ENCODE peak calls at places on chromosomes 5 and 9, in five cellular contexts. K, L, Y, D and M are unnamed samples. For H3K4me1, the result is how much of the 10 kb centered on the place peaks cover.

GRCh38 chr5:136192526-136193395 is at the start of gene SMIM32:
- DNase-seq in Y (no peak), D (peak), K (no peak), L (no peak), M (peak)

GRCh38 chr5:137405393-137405792 is 93.7 kb downstream of the SPOCK1 start:
- DNase-seq in L (no peak), K (no peak), D (no peak), Y (no peak), M (no peak)

GRCh38 chr9:95494416-95495371 is 22.1 kb downstream of the PTCH1 start:
- DNase-seq in L (peak), Y (no peak), D (peak), K (no peak), M (peak)

GRCh38 chr5:120146787-120147186 is 317.3 kb upstream of the PRR16 start:
- DNase-seq in D (no peak), Y (no peak), K (no peak), L (no peak), M (no peak)

GRCh38 chr5:31962928-31963327 is 211.2 kb downstream of the GOLPH3 start:
- DNase-seq in K (no peak), L (no peak), D (no peak), Y (no peak), M (no peak)

GRCh38 chr5:84287964-84288363 is 96.7 kb downstream of the EDIL3 start:
- DNase-seq in D (no peak), K (peak), Y (no peak), L (no peak), M (no peak)

GRCh38 chr5:101977729-101978345 is 318.2 kb downstream of the SLCO4C1 start:
- DNase-seq in D (no peak), L (no peak), K (peak), Y (no peak), M (no peak)

GRCh38 chr9:98924971-98925820 is 18.5 kb upstream of the COL15A1 start:
- DNase-seq in L (no peak), K (no peak), Y (peak), D (no peak), M (no peak)

GRCh38 chr5:1543398-1544293 is 19.9 kb upstream of the LPCAT1 start:
- DNase-seq in D (no peak), K (no peak), L (no peak), Y (no peak), M (no peak)

GRCh38 chr5:38468202-38468656 is 88.2 kb downstream of the LIFR start:
- DNase-seq in L (no peak), D (no peak), K (peak), Y (peak), M (no peak)

GRCh38 chr5:26388946-26389345 is 649.4 kb downstream of the CDH9 start:
- DNase-seq in K (no peak), Y (no peak), D (no peak), L (no peak), M (no peak)

GRCh38 chr5:112660359-112660758 is 77.3 kb upstream of the APC start:
- DNase-seq in Y (no peak), K (no peak), L (no peak), D (no peak), M (no peak)

GRCh38 chr9:89418882-89419641 is 78.9 kb downstream of the SEMA4D start:
- DNase-seq in D (peak), Y (no peak), K (no peak), L (no peak), M (no peak)

GRCh38 chr9:101027733-101028345 is 688 bp upstream of the PLPPR1 start:
- DNase-seq in Y (no peak), K (no peak), L (no peak), D (no peak), M (no peak)

GRCh38 chr9:124133752-124134151 is 122.2 kb downstream of the LHX2 start:
- DNase-seq in L (peak), K (peak), D (peak), Y (no peak), M (peak)

GRCh38 chr5:133531178-133531577 is 81.2 kb downstream of the FSTL4 start:
- DNase-seq in D (no peak), L (no peak), Y (no peak), K (no peak), M (no peak)

GRCh38 chr5:78287833-78288232 is 6.7 kb downstream of the AP3B1 start:
- DNase-seq in D (no peak), Y (no peak), K (peak), L (no peak), M (peak)

GRCh38 chr9:81686614-81687520 is 2.5 kb downstream of the TLE1 start:
- DNase-seq in Y (peak), D (peak), L (peak), K (peak), M (peak)

GRCh38 chr9:105206821-105207699 is 37.4 kb upstream of the SLC44A1 start:
- DNase-seq in D (no peak), Y (no peak), L (no peak), K (no peak), M (no peak)

GRCh38 chr5:91025956-91026355 is 357.2 kb downstream of the ARRDC3 start:
- DNase-seq in L (no peak), D (no peak), K (no peak), Y (no peak), M (no peak)
- H3K4me1 ChIP-seq in L (under half), D (under half), K (under half), Y (under half), M (under half)

GRCh38 chr9:136925414-136926153 is 19.0 kb downstream of the FBXW5 start:
- DNase-seq in K (no peak), Y (no peak), D (no peak), L (no peak), M (no peak)
- TF ChIP-seq CTCF in K (no peak), Y (no peak), D (no peak), L (no peak), M (no peak)

GRCh38 chr5:343461-344401 is 22.2 kb downstream of the AHRR start:
- DNase-seq in D (peak), K (peak), Y (peak), L (peak), M (peak)
- TF ChIP-seq POLR2A in D (no peak), K (no peak), Y (no peak), L (no peak), M (no peak)

DNA sequence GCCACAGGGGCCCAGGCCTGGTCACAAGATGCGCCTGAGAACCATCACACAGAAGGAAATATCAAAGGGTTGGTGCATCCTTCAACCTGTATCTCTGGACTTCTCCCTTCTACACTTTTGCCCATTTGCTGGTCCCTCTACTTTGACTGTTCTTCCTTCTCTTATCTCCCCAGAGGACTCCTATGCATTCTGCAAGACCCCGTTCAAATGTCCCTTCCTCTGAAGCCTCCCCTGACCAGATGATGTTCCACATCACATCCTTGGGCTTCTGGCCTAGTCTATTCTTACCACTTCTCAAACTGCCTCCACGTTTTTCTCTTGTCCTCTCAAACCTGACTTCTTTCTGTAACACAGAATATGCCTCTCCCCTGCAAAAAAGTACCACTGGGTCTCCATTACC is 34.3 kb downstream of the STK10 start:
- DNase-seq in L (no peak), Y (no peak), D (no peak), K (no peak), M (no peak)
- H3K4me1 ChIP-seq in L (under half), Y (under half), D (under half), K (under half), M (under half)